ENCODE peak calls at places on chromosome 17, in six cellular contexts. U is substantia nigra; T is activated CD8-positive, alpha-beta T cell treated with anti-CD3 and anti-CD28 coated beads, Interleukin-2, amount 10 ng/mL, durations not matched to agents 7 days and 5 days; S is central memory CD4-positive, alpha-beta T cell; Q is ovary; X is stimulated activated CD4-positive, alpha-beta T cell treated with anti-CD3 and anti-CD28 coated beads, TNF-alpha, amount 100 ng/mL, for 24 hours. R is an unnamed sample.

GRCh38 chr17:76232342-76232741 is 8.0 kb downstream of the RNF157 start:
- DNase-seq in X (no peak), Q (no peak), S (no peak), T (no peak), U (no peak), R (no peak)

GRCh38 chr17:9987779-9988585 is 82.9 kb upstream of the RCVRN start:
- DNase-seq in U (no peak), X (no peak), T (peak), S (no peak), Q (peak), R (peak)

GRCh38 chr17:62705781-62706597 is 78.5 kb downstream of the MRC2 start:
- DNase-seq in S (no peak), T (no peak), Q (peak), U (peak), X (no peak), R (no peak)

GRCh38 chr17:65561394-65562205 is at the start of gene AXIN2:
- DNase-seq in U (peak), T (peak), Q (peak), X (peak), S (peak), R (peak)

GRCh38 chr17:63476857-63477470 is at the start of gene ACE:
- DNase-seq in U (no peak), S (peak), X (no peak), Q (no peak), T (peak), R (peak)

GRCh38 chr17:27293359-27293897 is 486 bp upstream of the WSB1 start:
- DNase-seq in T (peak), Q (peak), X (no peak), U (no peak), S (no peak), R (peak)

GRCh38 chr17:41907185-41907556 is 11.6 kb downstream of the ACLY start:
- DNase-seq in Q (no peak), X (no peak), U (no peak), T (no peak), S (no peak), R (no peak)

GRCh38 chr17:72516772-72517399 is 396.1 kb downstream of the SOX9 start:
- DNase-seq in U (peak), T (no peak), X (no peak), S (no peak), Q (peak), R (peak)

R was measured in left ventricle myocardium superior.